ENCODE peak calls at places on chromosomes 2 and 18, in five cellular contexts. One of them, this sample, is unnamed.

GRCh38 chr2:240107386-240107785 is 28.7 kb downstream of the COPS9 start:
- DNase-seq in transverse colon: no peak
- DNase-seq in colonic mucosa: no peak
- DNase-seq in cardiac muscle cell: no peak
- DNase-seq in brain microvascular endothelial cell: no peak
- DNase-seq in this sample: no peak

GRCh38 chr18:46369323-46369722 is 265.1 kb downstream of the HAUS1 start:
- DNase-seq in transverse colon: no peak
- DNase-seq in colonic mucosa: no peak
- DNase-seq in cardiac muscle cell: peak; percentile 28
- DNase-seq in brain microvascular endothelial cell: no peak
- DNase-seq in this sample: no peak

GRCh38 chr2:183019718-183020442 is 18.4 kb downstream of the NCKAP1 start:
- DNase-seq in transverse colon: no peak
- DNase-seq in colonic mucosa: no peak
- DNase-seq in cardiac muscle cell: no peak
- DNase-seq in brain microvascular endothelial cell: no peak
- DNase-seq in this sample: no peak

GRCh38 chr18:31376477-31376876 is at the start of gene DSG4:
- DNase-seq in transverse colon: no peak
- DNase-seq in colonic mucosa: no peak
- DNase-seq in cardiac muscle cell: no peak
- DNase-seq in brain microvascular endothelial cell: no peak
- DNase-seq in this sample: no peak

GRCh38 chr2:45938649-45939511 is 287.4 kb downstream of the PRKCE start:
- DNase-seq in transverse colon: peak; percentile 84
- DNase-seq in colonic mucosa: peak; percentile 88
- DNase-seq in cardiac muscle cell: no peak
- DNase-seq in brain microvascular endothelial cell: peak; percentile 93
- DNase-seq in this sample: peak; percentile 94

GRCh38 chr2:240688563-240688919 is 3.1 kb upstream of the AQP12A start:
- DNase-seq in transverse colon: no peak
- DNase-seq in colonic mucosa: no peak
- DNase-seq in cardiac muscle cell: no peak
- DNase-seq in brain microvascular endothelial cell: no peak
- DNase-seq in this sample: no peak

GRCh38 chr2:239184968-239185903 is 215.6 kb downstream of the HDAC4 start:
- DNase-seq in transverse colon: peak; percentile 5
- DNase-seq in colonic mucosa: no peak
- DNase-seq in cardiac muscle cell: no peak
- DNase-seq in brain microvascular endothelial cell: no peak
- DNase-seq in this sample: no peak

GRCh38 chr2:200592414-200593075 is 6.7 kb downstream of the AOX1 start:
- DNase-seq in transverse colon: no peak
- DNase-seq in colonic mucosa: no peak
- DNase-seq in cardiac muscle cell: peak; percentile 58
- DNase-seq in brain microvascular endothelial cell: peak; percentile 37
- DNase-seq in this sample: no peak

GRCh38 chr18:35407871-35408481 is 30.8 kb upstream of the ZNF396 start:
- DNase-seq in transverse colon: peak; percentile 29
- DNase-seq in colonic mucosa: peak; percentile 74
- DNase-seq in cardiac muscle cell: peak; percentile 79
- DNase-seq in brain microvascular endothelial cell: peak; percentile 68
- DNase-seq in this sample: peak; percentile 7

GRCh38 chr2:110790907-110791306 is 58.5 kb downstream of the ACOXL start:
- DNase-seq in transverse colon: no peak
- DNase-seq in colonic mucosa: no peak
- DNase-seq in cardiac muscle cell: no peak
- DNase-seq in brain microvascular endothelial cell: no peak
- DNase-seq in this sample: no peak

GRCh38 chr2:216119144-216119543 is 10.0 kb downstream of the XRCC5 start:
- DNase-seq in transverse colon: no peak
- DNase-seq in colonic mucosa: no peak
- DNase-seq in cardiac muscle cell: no peak
- DNase-seq in brain microvascular endothelial cell: no peak
- DNase-seq in this sample: no peak
- H3K4me3 ChIP-seq in transverse colon: no peak overlapping the region
- H3K4me3 ChIP-seq in colonic mucosa: no peak overlapping the region
- H3K4me3 ChIP-seq in cardiac muscle cell: no peak overlapping the region
- H3K4me3 ChIP-seq in brain microvascular endothelial cell: no peak overlapping the region
- H3K4me3 ChIP-seq in this sample: no peak overlapping the region

DNA sequence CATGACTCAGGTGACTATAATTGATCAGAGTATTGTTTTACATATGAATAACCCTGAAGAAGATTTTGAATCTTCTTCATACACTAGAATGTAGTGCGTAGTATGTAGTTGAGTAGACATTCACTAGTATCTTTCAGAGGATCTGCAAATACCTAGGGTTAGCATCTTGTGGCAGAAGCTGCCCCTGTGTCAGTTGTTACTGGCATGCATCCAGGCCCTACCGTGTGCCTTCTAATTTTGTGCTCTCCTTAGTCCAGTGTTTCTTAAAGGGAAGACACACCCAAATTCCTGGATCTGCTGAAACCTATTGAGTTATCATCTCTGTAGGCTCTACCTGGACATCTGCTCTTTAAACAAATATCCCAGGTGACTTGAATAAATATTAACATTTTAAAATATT is 99.7 kb upstream of the SERTAD2 start:
- DNase-seq in transverse colon: no peak
- DNase-seq in colonic mucosa: no peak
- DNase-seq in cardiac muscle cell: no peak
- DNase-seq in brain microvascular endothelial cell: no peak
- DNase-seq in this sample: no peak
- H3K36me3 ChIP-seq in transverse colon: no peaks in the 10 kb centered on the region
- H3K36me3 ChIP-seq in colonic mucosa: no peaks in the 10 kb centered on the region
- H3K36me3 ChIP-seq in cardiac muscle cell: no peaks in the 10 kb centered on the region
- H3K36me3 ChIP-seq in brain microvascular endothelial cell: no peaks in the 10 kb centered on the region
- H3K36me3 ChIP-seq in this sample: no peaks in the 10 kb centered on the region

GRCh38 chr18:68721681-68722583 is 7.0 kb upstream of the TMX3 start:
- DNase-seq in transverse colon: no peak
- DNase-seq in colonic mucosa: no peak
- DNase-seq in cardiac muscle cell: no peak
- DNase-seq in brain microvascular endothelial cell: no peak
- DNase-seq in this sample: no peak

GRCh38 chr18:68723539-68723938 is 8.6 kb upstream of the TMX3 start:
- DNase-seq in transverse colon: no peak
- DNase-seq in colonic mucosa: no peak
- DNase-seq in cardiac muscle cell: no peak
- DNase-seq in brain microvascular endothelial cell: no peak
- DNase-seq in this sample: no peak

GRCh38 chr18:68725341-68725740 is 10.4 kb upstream of the TMX3 start:
- DNase-seq in transverse colon: no peak
- DNase-seq in colonic mucosa: no peak
- DNase-seq in cardiac muscle cell: no peak
- DNase-seq in brain microvascular endothelial cell: no peak
- DNase-seq in this sample: no peak

GRCh38 chr18:68724021-68724420 is 9.1 kb upstream of the TMX3 start:
- DNase-seq in transverse colon: no peak
- DNase-seq in colonic mucosa: no peak
- DNase-seq in cardiac muscle cell: no peak
- DNase-seq in brain microvascular endothelial cell: no peak
- DNase-seq in this sample: no peak

DNA sequence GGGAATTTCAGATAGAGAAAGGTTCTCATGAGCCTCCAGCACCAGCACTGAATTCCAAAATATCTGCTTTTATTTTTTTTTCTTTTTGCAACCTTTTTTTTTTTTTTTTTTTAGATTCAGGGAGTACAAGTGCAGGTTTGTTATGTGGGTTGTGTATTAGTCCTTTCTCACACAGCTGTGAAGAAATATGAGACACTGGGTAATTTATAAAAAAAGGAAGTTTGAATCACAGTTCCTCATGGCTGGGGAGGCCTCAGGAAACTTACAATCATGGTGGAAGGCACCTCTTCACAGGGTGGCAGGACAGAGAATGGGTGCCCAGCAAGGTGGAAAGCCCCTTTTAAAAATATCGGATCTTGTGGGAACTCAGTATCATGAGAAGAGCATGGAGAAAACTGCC is 7.9 kb upstream of the TMX3 start:
- DNase-seq in transverse colon: no peak
- DNase-seq in colonic mucosa: no peak
- DNase-seq in cardiac muscle cell: no peak
- DNase-seq in brain microvascular endothelial cell: no peak
- DNase-seq in this sample: no peak
- H3K4me3 ChIP-seq in transverse colon: no peak overlapping the region
- H3K4me3 ChIP-seq in colonic mucosa: no peak overlapping the region
- H3K4me3 ChIP-seq in cardiac muscle cell: no peak overlapping the region
- H3K4me3 ChIP-seq in brain microvascular endothelial cell: no peak overlapping the region
- H3K4me3 ChIP-seq in this sample: no peak overlapping the region

DNA sequence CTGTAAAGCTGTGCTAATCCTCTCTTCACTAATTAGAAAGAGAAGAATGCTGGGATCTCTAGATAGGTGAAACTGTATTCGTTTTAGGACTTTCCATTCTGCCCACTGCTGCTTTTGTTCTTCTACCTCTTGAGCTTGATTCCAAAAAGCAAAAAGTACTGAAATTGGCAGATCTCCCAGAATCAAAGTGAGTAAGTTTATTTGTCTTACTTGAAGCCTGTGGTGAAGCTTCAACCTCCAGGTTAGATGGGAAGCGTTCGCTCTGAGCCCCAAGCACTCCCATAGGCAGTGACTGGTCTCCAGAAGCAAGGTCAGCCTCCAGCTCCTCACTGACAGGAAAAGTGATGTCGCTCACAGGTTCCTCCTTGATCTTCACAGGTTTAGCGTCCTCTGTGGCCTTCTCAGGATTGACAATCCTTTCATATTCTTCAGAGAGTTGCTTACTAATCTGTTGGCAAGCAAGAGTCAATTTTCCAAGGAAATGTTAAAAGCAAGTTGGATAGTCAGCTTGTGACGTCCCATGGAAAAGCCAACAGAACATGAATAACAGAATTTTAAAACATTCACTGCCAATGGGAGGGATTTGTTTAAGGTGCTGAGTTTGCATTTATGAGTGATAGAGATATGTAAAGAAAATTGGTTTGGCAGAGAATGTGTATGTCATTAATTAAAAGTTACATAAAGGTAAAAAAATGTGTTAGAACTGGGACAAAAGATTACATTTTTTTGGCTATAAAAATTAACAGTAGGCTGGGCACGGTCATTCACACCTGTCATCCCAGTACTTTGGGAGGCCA is 8.1 kb downstream of the SUPT7L start:
- DNase-seq in transverse colon: no peak
- DNase-seq in colonic mucosa: no peak
- DNase-seq in cardiac muscle cell: no peak
- DNase-seq in brain microvascular endothelial cell: peak; percentile 81
- DNase-seq in this sample: no peak
- H3K36me3 ChIP-seq in transverse colon: no peaks in the 10 kb centered on the region
- H3K36me3 ChIP-seq in colonic mucosa: peaks cover 13% of the 10 kb centered on the region
- H3K36me3 ChIP-seq in cardiac muscle cell: peaks cover 61% of the 10 kb centered on the region
- H3K36me3 ChIP-seq in brain microvascular endothelial cell: peaks cover 50% of the 10 kb centered on the region
- H3K36me3 ChIP-seq in this sample: no peaks in the 10 kb centered on the region

GRCh38 chr2:242085941-242086621 is 216.6 kb downstream of the RTP5 start:
- DNase-seq in transverse colon: peak; percentile 64
- DNase-seq in colonic mucosa: no peak
- DNase-seq in cardiac muscle cell: no peak
- DNase-seq in brain microvascular endothelial cell: no peak
- DNase-seq in this sample: no peak
- H3K4me3 ChIP-seq in transverse colon: no peak overlapping the region
- H3K4me3 ChIP-seq in colonic mucosa: no peak overlapping the region
- H3K4me3 ChIP-seq in cardiac muscle cell: no peak overlapping the region
- H3K4me3 ChIP-seq in brain microvascular endothelial cell: no peak overlapping the region
- H3K4me3 ChIP-seq in this sample: no peak overlapping the region